ENCODE peak calls at places on chromosomes 2 and 18, in nine cellular contexts. One of them, this sample, is unnamed.
A peak's percentile ranks its signal among the peaks of the same experiment; 100 is the strongest.

GRCh38 chr2:88499204-88499603 is 46.7 kb upstream of the FOXI3 start:
- ATAC-seq in body of pancreas: no peak
- ATAC-seq in right cardiac atrium: no peak
- ATAC-seq in central memory CD8-positive, alpha-beta T cell: no peak
- ATAC-seq in left lung: no peak
- ATAC-seq in Right ventricle myocardium superior: no peak
- ATAC-seq in activated T-cell treated with anti-CD3 and anti-CD28 coated beads, Interleukin-2, amount 50 U/mL, for 4 hours: no peak
- ATAC-seq in activated naive CD4-positive, alpha-beta T cell treated with anti-CD3 and anti-CD28 coated beads, Interleukin-2, amount 50 U/mL, for 72 hours: no peak
- ATAC-seq in psoas muscle: no peak
- ATAC-seq in this sample: no peak

GRCh38 chr2:17658251-17658843 is 95.3 kb downstream of the SMC6 start:
- ATAC-seq in activated naive CD4-positive, alpha-beta T cell treated with anti-CD3 and anti-CD28 coated beads, Interleukin-2, amount 50 U/mL, for 72 hours: peak; percentile 94
- ATAC-seq in activated T-cell treated with anti-CD3 and anti-CD28 coated beads, Interleukin-2, amount 50 U/mL, for 4 hours: peak; percentile 82
- ATAC-seq in psoas muscle: no peak
- ATAC-seq in right cardiac atrium: no peak
- ATAC-seq in Right ventricle myocardium superior: no peak
- ATAC-seq in body of pancreas: no peak
- ATAC-seq in central memory CD8-positive, alpha-beta T cell: no peak
- ATAC-seq in left lung: no peak
- ATAC-seq in this sample: peak; percentile 90

GRCh38 chr2:208375452-208376068 is 31.0 kb upstream of the PTH2R start:
- ATAC-seq in Right ventricle myocardium superior: no peak
- ATAC-seq in left lung: no peak
- ATAC-seq in central memory CD8-positive, alpha-beta T cell: no peak
- ATAC-seq in activated T-cell treated with anti-CD3 and anti-CD28 coated beads, Interleukin-2, amount 50 U/mL, for 4 hours: no peak
- ATAC-seq in body of pancreas: no peak
- ATAC-seq in activated naive CD4-positive, alpha-beta T cell treated with anti-CD3 and anti-CD28 coated beads, Interleukin-2, amount 50 U/mL, for 72 hours: no peak
- ATAC-seq in right cardiac atrium: no peak
- ATAC-seq in psoas muscle: no peak
- ATAC-seq in this sample: no peak

GRCh38 chr18:24947521-24948305 is 404.3 kb downstream of the ZNF521 start:
- ATAC-seq in left lung: no peak
- ATAC-seq in psoas muscle: no peak
- ATAC-seq in activated naive CD4-positive, alpha-beta T cell treated with anti-CD3 and anti-CD28 coated beads, Interleukin-2, amount 50 U/mL, for 72 hours: no peak
- ATAC-seq in right cardiac atrium: no peak
- ATAC-seq in Right ventricle myocardium superior: peak; percentile 84
- ATAC-seq in activated T-cell treated with anti-CD3 and anti-CD28 coated beads, Interleukin-2, amount 50 U/mL, for 4 hours: no peak
- ATAC-seq in body of pancreas: no peak
- ATAC-seq in central memory CD8-positive, alpha-beta T cell: no peak
- ATAC-seq in this sample: no peak

GRCh38 chr18:71707400-71707799 is 836.7 kb downstream of the CBLN2 start:
- ATAC-seq in body of pancreas: no peak
- ATAC-seq in central memory CD8-positive, alpha-beta T cell: no peak
- ATAC-seq in Right ventricle myocardium superior: no peak
- ATAC-seq in right cardiac atrium: no peak
- ATAC-seq in activated T-cell treated with anti-CD3 and anti-CD28 coated beads, Interleukin-2, amount 50 U/mL, for 4 hours: no peak
- ATAC-seq in psoas muscle: no peak
- ATAC-seq in left lung: no peak
- ATAC-seq in activated naive CD4-positive, alpha-beta T cell treated with anti-CD3 and anti-CD28 coated beads, Interleukin-2, amount 50 U/mL, for 72 hours: peak; percentile 41
- ATAC-seq in this sample: peak; percentile 24

GRCh38 chr2:172906401-172906811 is 169.2 kb upstream of the MAP3K20 start:
- ATAC-seq in activated naive CD4-positive, alpha-beta T cell treated with anti-CD3 and anti-CD28 coated beads, Interleukin-2, amount 50 U/mL, for 72 hours: no peak
- ATAC-seq in right cardiac atrium: peak; percentile 94
- ATAC-seq in activated T-cell treated with anti-CD3 and anti-CD28 coated beads, Interleukin-2, amount 50 U/mL, for 4 hours: no peak
- ATAC-seq in Right ventricle myocardium superior: peak; percentile 98
- ATAC-seq in body of pancreas: no peak
- ATAC-seq in psoas muscle: no peak
- ATAC-seq in left lung: no peak
- ATAC-seq in central memory CD8-positive, alpha-beta T cell: no peak
- ATAC-seq in this sample: no peak

GRCh38 chr18:80196528-80197320 is 50.6 kb downstream of the PARD6G start:
- ATAC-seq in central memory CD8-positive, alpha-beta T cell: no peak
- ATAC-seq in activated naive CD4-positive, alpha-beta T cell treated with anti-CD3 and anti-CD28 coated beads, Interleukin-2, amount 50 U/mL, for 72 hours: no peak
- ATAC-seq in Right ventricle myocardium superior: no peak
- ATAC-seq in body of pancreas: no peak
- ATAC-seq in activated T-cell treated with anti-CD3 and anti-CD28 coated beads, Interleukin-2, amount 50 U/mL, for 4 hours: no peak
- ATAC-seq in right cardiac atrium: peak; percentile 49
- ATAC-seq in psoas muscle: no peak
- ATAC-seq in left lung: peak; percentile 66
- ATAC-seq in this sample: no peak

GRCh38 chr2:47023332-47023731 is 107.7 kb upstream of the MCFD2 start:
- ATAC-seq in right cardiac atrium: no peak
- ATAC-seq in body of pancreas: no peak
- ATAC-seq in activated T-cell treated with anti-CD3 and anti-CD28 coated beads, Interleukin-2, amount 50 U/mL, for 4 hours: peak; percentile 61
- ATAC-seq in central memory CD8-positive, alpha-beta T cell: no peak
- ATAC-seq in psoas muscle: no peak
- ATAC-seq in left lung: no peak
- ATAC-seq in Right ventricle myocardium superior: no peak
- ATAC-seq in activated naive CD4-positive, alpha-beta T cell treated with anti-CD3 and anti-CD28 coated beads, Interleukin-2, amount 50 U/mL, for 72 hours: no peak
- ATAC-seq in this sample: no peak

GRCh38 chr18:12102136-12102842 is 8.6 kb downstream of the ANKRD62 start:
- ATAC-seq in right cardiac atrium: no peak
- ATAC-seq in activated T-cell treated with anti-CD3 and anti-CD28 coated beads, Interleukin-2, amount 50 U/mL, for 4 hours: no peak
- ATAC-seq in Right ventricle myocardium superior: no peak
- ATAC-seq in central memory CD8-positive, alpha-beta T cell: no peak
- ATAC-seq in activated naive CD4-positive, alpha-beta T cell treated with anti-CD3 and anti-CD28 coated beads, Interleukin-2, amount 50 U/mL, for 72 hours: no peak
- ATAC-seq in body of pancreas: peak; percentile 83
- ATAC-seq in left lung: no peak
- ATAC-seq in psoas muscle: no peak
- ATAC-seq in this sample: no peak

GRCh38 chr2:73985318-73986084 is 791 bp downstream of the TET3 start:
- ATAC-seq in body of pancreas: peak; percentile 5
- ATAC-seq in activated naive CD4-positive, alpha-beta T cell treated with anti-CD3 and anti-CD28 coated beads, Interleukin-2, amount 50 U/mL, for 72 hours: peak; percentile 57
- ATAC-seq in right cardiac atrium: peak; percentile 6
- ATAC-seq in central memory CD8-positive, alpha-beta T cell: peak; percentile 26
- ATAC-seq in Right ventricle myocardium superior: peak; percentile 12
- ATAC-seq in psoas muscle: no peak
- ATAC-seq in activated T-cell treated with anti-CD3 and anti-CD28 coated beads, Interleukin-2, amount 50 U/mL, for 4 hours: peak; percentile 49
- ATAC-seq in left lung: no peak
- ATAC-seq in this sample: peak; percentile 65

GRCh38 chr18:23114171-23114881 is 21.0 kb upstream of the CABLES1 start:
- ATAC-seq in body of pancreas: peak; percentile 86
- ATAC-seq in psoas muscle: no peak
- ATAC-seq in activated T-cell treated with anti-CD3 and anti-CD28 coated beads, Interleukin-2, amount 50 U/mL, for 4 hours: no peak
- ATAC-seq in central memory CD8-positive, alpha-beta T cell: no peak
- ATAC-seq in Right ventricle myocardium superior: no peak
- ATAC-seq in activated naive CD4-positive, alpha-beta T cell treated with anti-CD3 and anti-CD28 coated beads, Interleukin-2, amount 50 U/mL, for 72 hours: no peak
- ATAC-seq in left lung: peak; percentile 81
- ATAC-seq in right cardiac atrium: peak; percentile 60
- ATAC-seq in this sample: no peak

GRCh38 chr2:188524519-188525113 is 232.9 kb downstream of the GULP1 start:
- ATAC-seq in activated T-cell treated with anti-CD3 and anti-CD28 coated beads, Interleukin-2, amount 50 U/mL, for 4 hours: no peak
- ATAC-seq in psoas muscle: peak; percentile 51
- ATAC-seq in body of pancreas: peak; percentile 83
- ATAC-seq in Right ventricle myocardium superior: peak; percentile 49
- ATAC-seq in activated naive CD4-positive, alpha-beta T cell treated with anti-CD3 and anti-CD28 coated beads, Interleukin-2, amount 50 U/mL, for 72 hours: no peak
- ATAC-seq in central memory CD8-positive, alpha-beta T cell: no peak
- ATAC-seq in right cardiac atrium: no peak
- ATAC-seq in left lung: peak; percentile 76
- ATAC-seq in this sample: no peak

GRCh38 chr2:97870396-97870843 is 125.3 kb downstream of the TMEM131 start:
- ATAC-seq in Right ventricle myocardium superior: peak; percentile 92
- ATAC-seq in central memory CD8-positive, alpha-beta T cell: peak; percentile 96
- ATAC-seq in psoas muscle: peak; percentile 84
- ATAC-seq in activated T-cell treated with anti-CD3 and anti-CD28 coated beads, Interleukin-2, amount 50 U/mL, for 4 hours: peak; percentile 97
- ATAC-seq in activated naive CD4-positive, alpha-beta T cell treated with anti-CD3 and anti-CD28 coated beads, Interleukin-2, amount 50 U/mL, for 72 hours: peak; percentile 96
- ATAC-seq in right cardiac atrium: peak; percentile 90
- ATAC-seq in body of pancreas: peak; percentile 52
- ATAC-seq in left lung: peak; percentile 62
- ATAC-seq in this sample: peak; percentile 100

GRCh38 chr2:230952226-230952956 is 27.3 kb upstream of the GPR55 start:
- ATAC-seq in Right ventricle myocardium superior: no peak
- ATAC-seq in activated T-cell treated with anti-CD3 and anti-CD28 coated beads, Interleukin-2, amount 50 U/mL, for 4 hours: no peak
- ATAC-seq in right cardiac atrium: no peak
- ATAC-seq in psoas muscle: no peak
- ATAC-seq in body of pancreas: no peak
- ATAC-seq in central memory CD8-positive, alpha-beta T cell: no peak
- ATAC-seq in left lung: no peak
- ATAC-seq in activated naive CD4-positive, alpha-beta T cell treated with anti-CD3 and anti-CD28 coated beads, Interleukin-2, amount 50 U/mL, for 72 hours: no peak
- ATAC-seq in this sample: no peak

GRCh38 chr2:74246496-74247195 is 48.2 kb downstream of the MTHFD2 start:
- ATAC-seq in Right ventricle myocardium superior: no peak
- ATAC-seq in left lung: no peak
- ATAC-seq in central memory CD8-positive, alpha-beta T cell: no peak
- ATAC-seq in right cardiac atrium: no peak
- ATAC-seq in psoas muscle: no peak
- ATAC-seq in activated naive CD4-positive, alpha-beta T cell treated with anti-CD3 and anti-CD28 coated beads, Interleukin-2, amount 50 U/mL, for 72 hours: no peak
- ATAC-seq in body of pancreas: no peak
- ATAC-seq in activated T-cell treated with anti-CD3 and anti-CD28 coated beads, Interleukin-2, amount 50 U/mL, for 4 hours: no peak
- ATAC-seq in this sample: no peak

GRCh38 chr2:189350515-189351209 is 90.6 kb upstream of the WDR75 start:
- ATAC-seq in psoas muscle: peak; percentile 42
- ATAC-seq in activated T-cell treated with anti-CD3 and anti-CD28 coated beads, Interleukin-2, amount 50 U/mL, for 4 hours: no peak
- ATAC-seq in body of pancreas: peak; percentile 71
- ATAC-seq in central memory CD8-positive, alpha-beta T cell: no peak
- ATAC-seq in right cardiac atrium: peak; percentile 97
- ATAC-seq in activated naive CD4-positive, alpha-beta T cell treated with anti-CD3 and anti-CD28 coated beads, Interleukin-2, amount 50 U/mL, for 72 hours: no peak
- ATAC-seq in Right ventricle myocardium superior: peak; percentile 86
- ATAC-seq in left lung: peak; percentile 76
- ATAC-seq in this sample: no peak

GRCh38 chr2:145258903-145259579 is 739.1 kb upstream of the ZEB2 start:
- ATAC-seq in activated T-cell treated with anti-CD3 and anti-CD28 coated beads, Interleukin-2, amount 50 U/mL, for 4 hours: peak; percentile 84
- ATAC-seq in central memory CD8-positive, alpha-beta T cell: peak; percentile 90
- ATAC-seq in left lung: peak; percentile 47
- ATAC-seq in activated naive CD4-positive, alpha-beta T cell treated with anti-CD3 and anti-CD28 coated beads, Interleukin-2, amount 50 U/mL, for 72 hours: peak; percentile 81
- ATAC-seq in psoas muscle: no peak
- ATAC-seq in right cardiac atrium: no peak
- ATAC-seq in body of pancreas: no peak
- ATAC-seq in Right ventricle myocardium superior: no peak
- ATAC-seq in this sample: peak; percentile 79

GRCh38 chr2:160269365-160269764 is 69.3 kb upstream of the ITGB6 start:
- ATAC-seq in activated T-cell treated with anti-CD3 and anti-CD28 coated beads, Interleukin-2, amount 50 U/mL, for 4 hours: no peak
- ATAC-seq in right cardiac atrium: peak; percentile 3
- ATAC-seq in Right ventricle myocardium superior: peak; percentile 7
- ATAC-seq in central memory CD8-positive, alpha-beta T cell: peak; percentile 10
- ATAC-seq in left lung: peak; percentile 43
- ATAC-seq in psoas muscle: peak; percentile 67
- ATAC-seq in activated naive CD4-positive, alpha-beta T cell treated with anti-CD3 and anti-CD28 coated beads, Interleukin-2, amount 50 U/mL, for 72 hours: peak; percentile 23
- ATAC-seq in body of pancreas: peak; percentile 1
- ATAC-seq in this sample: peak; percentile 40

GRCh38 chr18:23694642-23695430 is 5.6 kb downstream of the LAMA3 start:
- ATAC-seq in activated naive CD4-positive, alpha-beta T cell treated with anti-CD3 and anti-CD28 coated beads, Interleukin-2, amount 50 U/mL, for 72 hours: no peak
- ATAC-seq in central memory CD8-positive, alpha-beta T cell: no peak
- ATAC-seq in right cardiac atrium: no peak
- ATAC-seq in left lung: no peak
- ATAC-seq in psoas muscle: no peak
- ATAC-seq in activated T-cell treated with anti-CD3 and anti-CD28 coated beads, Interleukin-2, amount 50 U/mL, for 4 hours: no peak
- ATAC-seq in Right ventricle myocardium superior: no peak
- ATAC-seq in body of pancreas: no peak
- ATAC-seq in this sample: no peak

GRCh38 chr2:158600155-158600802 is 143.5 kb downstream of the PKP4 start:
- ATAC-seq in activated T-cell treated with anti-CD3 and anti-CD28 coated beads, Interleukin-2, amount 50 U/mL, for 4 hours: no peak
- ATAC-seq in body of pancreas: peak; percentile 63
- ATAC-seq in activated naive CD4-positive, alpha-beta T cell treated with anti-CD3 and anti-CD28 coated beads, Interleukin-2, amount 50 U/mL, for 72 hours: no peak
- ATAC-seq in central memory CD8-positive, alpha-beta T cell: no peak
- ATAC-seq in right cardiac atrium: peak; percentile 88
- ATAC-seq in Right ventricle myocardium superior: peak; percentile 83
- ATAC-seq in left lung: peak; percentile 63
- ATAC-seq in psoas muscle: peak; percentile 39
- ATAC-seq in this sample: no peak

GRCh38 chr2:27705851-27706622 is 42.3 kb downstream of the SLC4A1AP start:
- ATAC-seq in left lung: peak; percentile 79
- ATAC-seq in central memory CD8-positive, alpha-beta T cell: no peak
- ATAC-seq in activated naive CD4-positive, alpha-beta T cell treated with anti-CD3 and anti-CD28 coated beads, Interleukin-2, amount 50 U/mL, for 72 hours: peak; percentile 91
- ATAC-seq in body of pancreas: peak; percentile 97
- ATAC-seq in right cardiac atrium: peak; percentile 85
- ATAC-seq in activated T-cell treated with anti-CD3 and anti-CD28 coated beads, Interleukin-2, amount 50 U/mL, for 4 hours: peak; percentile 91
- ATAC-seq in Right ventricle myocardium superior: peak; percentile 59
- ATAC-seq in psoas muscle: peak; percentile 80
- ATAC-seq in this sample: peak; percentile 95

GRCh38 chr2:9755638-9756037 is 87.6 kb upstream of the TAF1B start:
- ATAC-seq in activated naive CD4-positive, alpha-beta T cell treated with anti-CD3 and anti-CD28 coated beads, Interleukin-2, amount 50 U/mL, for 72 hours: no peak
- ATAC-seq in right cardiac atrium: no peak
- ATAC-seq in Right ventricle myocardium superior: no peak
- ATAC-seq in left lung: no peak
- ATAC-seq in body of pancreas: no peak
- ATAC-seq in activated T-cell treated with anti-CD3 and anti-CD28 coated beads, Interleukin-2, amount 50 U/mL, for 4 hours: no peak
- ATAC-seq in central memory CD8-positive, alpha-beta T cell: no peak
- ATAC-seq in psoas muscle: no peak
- ATAC-seq in this sample: no peak

GRCh38 chr2:8694737-8695136 is 12.9 kb downstream of the ID2 start:
- ATAC-seq in activated T-cell treated with anti-CD3 and anti-CD28 coated beads, Interleukin-2, amount 50 U/mL, for 4 hours: no peak
- ATAC-seq in activated naive CD4-positive, alpha-beta T cell treated with anti-CD3 and anti-CD28 coated beads, Interleukin-2, amount 50 U/mL, for 72 hours: no peak
- ATAC-seq in right cardiac atrium: no peak
- ATAC-seq in Right ventricle myocardium superior: no peak
- ATAC-seq in psoas muscle: no peak
- ATAC-seq in left lung: peak; percentile 28
- ATAC-seq in body of pancreas: no peak
- ATAC-seq in central memory CD8-positive, alpha-beta T cell: no peak
- ATAC-seq in this sample: no peak